ENCODE peak calls at places on chromosomes 6 and 20, in six cellular contexts. One of them, this sample, is unnamed.
A peak's percentile ranks its signal among the peaks of the same experiment; 100 is the strongest.

GRCh38 chr20:38001173-38001875 is 31.9 kb downstream of the TTI1 start:
- DNase-seq in naive thymus-derived CD4-positive, alpha-beta T cell: no peak
- DNase-seq in psoas muscle: no peak
- DNase-seq in fibroblast of lung: peak; percentile 84
- DNase-seq in AG04450: peak; percentile 37
- DNase-seq in lung: no peak
- DNase-seq in this sample: no peak

GRCh38 chr20:59813948-59814834 is 119.2 kb downstream of the SYCP2 start:
- DNase-seq in AG04450: no peak
- DNase-seq in psoas muscle: no peak
- DNase-seq in naive thymus-derived CD4-positive, alpha-beta T cell: no peak
- DNase-seq in fibroblast of lung: no peak
- DNase-seq in lung: peak; percentile 24
- DNase-seq in this sample: no peak

GRCh38 chr6:121917263-121917829 is 481.9 kb downstream of the GJA1 start:
- DNase-seq in psoas muscle: no peak
- DNase-seq in naive thymus-derived CD4-positive, alpha-beta T cell: no peak
- DNase-seq in AG04450: no peak
- DNase-seq in fibroblast of lung: no peak
- DNase-seq in lung: no peak
- DNase-seq in this sample: no peak

GRCh38 chr6:68468244-68468884 is 166.7 kb upstream of the ADGRB3 start:
- DNase-seq in fibroblast of lung: no peak
- DNase-seq in psoas muscle: no peak
- DNase-seq in lung: no peak
- DNase-seq in AG04450: no peak
- DNase-seq in naive thymus-derived CD4-positive, alpha-beta T cell: no peak
- DNase-seq in this sample: no peak

GRCh38 chr20:16005612-16006493 is 567.4 kb downstream of the KIF16B start:
- DNase-seq in AG04450: no peak
- DNase-seq in psoas muscle: no peak
- DNase-seq in lung: no peak
- DNase-seq in fibroblast of lung: no peak
- DNase-seq in naive thymus-derived CD4-positive, alpha-beta T cell: no peak
- DNase-seq in this sample: peak; percentile 42

GRCh38 chr6:55210952-55211351 is 36.6 kb downstream of the HCRTR2 start:
- DNase-seq in naive thymus-derived CD4-positive, alpha-beta T cell: no peak
- DNase-seq in fibroblast of lung: no peak
- DNase-seq in psoas muscle: no peak
- DNase-seq in lung: no peak
- DNase-seq in AG04450: no peak
- DNase-seq in this sample: no peak

GRCh38 chr20:17518339-17519052 is 12.7 kb downstream of the BFSP1 start:
- DNase-seq in lung: no peak
- DNase-seq in AG04450: no peak
- DNase-seq in fibroblast of lung: no peak
- DNase-seq in psoas muscle: peak; percentile 50
- DNase-seq in naive thymus-derived CD4-positive, alpha-beta T cell: no peak
- DNase-seq in this sample: no peak

GRCh38 chr6:18242062-18242851 is 22.1 kb downstream of the DEK start:
- DNase-seq in AG04450: peak; percentile 56
- DNase-seq in naive thymus-derived CD4-positive, alpha-beta T cell: no peak
- DNase-seq in psoas muscle: no peak
- DNase-seq in fibroblast of lung: peak; percentile 80
- DNase-seq in lung: no peak
- DNase-seq in this sample: no peak

GRCh38 chr6:102841055-102841454 is 1447.5 kb downstream of the GRIK2 start:
- DNase-seq in fibroblast of lung: no peak
- DNase-seq in naive thymus-derived CD4-positive, alpha-beta T cell: no peak
- DNase-seq in lung: no peak
- DNase-seq in AG04450: no peak
- DNase-seq in psoas muscle: no peak
- DNase-seq in this sample: no peak

GRCh38 chr6:1686117-1687098 is 76.7 kb downstream of the FOXC1 start:
- DNase-seq in AG04450: peak; percentile 77
- DNase-seq in psoas muscle: peak; percentile 23
- DNase-seq in lung: peak; percentile 44
- DNase-seq in fibroblast of lung: peak; percentile 99
- DNase-seq in naive thymus-derived CD4-positive, alpha-beta T cell: no peak
- DNase-seq in this sample: peak; percentile 77

GRCh38 chr6:151292974-151293373 is 53.2 kb downstream of the AKAP12 start:
- DNase-seq in naive thymus-derived CD4-positive, alpha-beta T cell: no peak
- DNase-seq in psoas muscle: no peak
- DNase-seq in lung: no peak
- DNase-seq in fibroblast of lung: peak; percentile 61
- DNase-seq in AG04450: peak; percentile 52
- DNase-seq in this sample: no peak

GRCh38 chr20:57484772-57485171 is 40.2 kb downstream of the CTCFL start:
- DNase-seq in psoas muscle: no peak
- DNase-seq in fibroblast of lung: no peak
- DNase-seq in naive thymus-derived CD4-positive, alpha-beta T cell: no peak
- DNase-seq in AG04450: no peak
- DNase-seq in lung: no peak
- DNase-seq in this sample: no peak

GRCh38 chr6:150813319-150813992 is 52.0 kb upstream of the MTHFD1L start:
- DNase-seq in AG04450: no peak
- DNase-seq in psoas muscle: no peak
- DNase-seq in lung: no peak
- DNase-seq in fibroblast of lung: peak; percentile 74
- DNase-seq in naive thymus-derived CD4-positive, alpha-beta T cell: no peak
- DNase-seq in this sample: no peak

GRCh38 chr20:17735206-17735804 is 35.5 kb downstream of the BANF2 start:
- DNase-seq in AG04450: peak; percentile 15
- DNase-seq in fibroblast of lung: peak; percentile 90
- DNase-seq in lung: no peak
- DNase-seq in psoas muscle: no peak
- DNase-seq in naive thymus-derived CD4-positive, alpha-beta T cell: no peak
- DNase-seq in this sample: no peak

GRCh38 chr20:6333110-6333509 is 210.3 kb upstream of the FERMT1 start:
- DNase-seq in psoas muscle: no peak
- DNase-seq in fibroblast of lung: no peak
- DNase-seq in lung: no peak
- DNase-seq in naive thymus-derived CD4-positive, alpha-beta T cell: no peak
- DNase-seq in AG04450: no peak
- DNase-seq in this sample: no peak

GRCh38 chr6:122322824-122323223 is 76.6 kb upstream of the HSF2 start:
- DNase-seq in fibroblast of lung: peak; percentile 9
- DNase-seq in AG04450: no peak
- DNase-seq in naive thymus-derived CD4-positive, alpha-beta T cell: no peak
- DNase-seq in lung: no peak
- DNase-seq in psoas muscle: no peak
- DNase-seq in this sample: no peak

GRCh38 chr6:1832844-1833787 is 223.4 kb downstream of the FOXC1 start:
- DNase-seq in AG04450: no peak
- DNase-seq in naive thymus-derived CD4-positive, alpha-beta T cell: no peak
- DNase-seq in fibroblast of lung: peak; percentile 60
- DNase-seq in psoas muscle: peak; percentile 50
- DNase-seq in lung: peak; percentile 31
- DNase-seq in this sample: peak; percentile 70

GRCh38 chr6:42403831-42404230 is 47.9 kb downstream of the TRERF1 start:
- DNase-seq in psoas muscle: no peak
- DNase-seq in naive thymus-derived CD4-positive, alpha-beta T cell: no peak
- DNase-seq in AG04450: no peak
- DNase-seq in fibroblast of lung: peak; percentile 5
- DNase-seq in lung: no peak
- DNase-seq in this sample: no peak

GRCh38 chr6:79796197-79796596 is 151.2 kb downstream of the ELOVL4 start:
- DNase-seq in naive thymus-derived CD4-positive, alpha-beta T cell: no peak
- DNase-seq in psoas muscle: no peak
- DNase-seq in AG04450: no peak
- DNase-seq in fibroblast of lung: no peak
- DNase-seq in lung: no peak
- DNase-seq in this sample: no peak

GRCh38 chr20:48823960-48824497 is 3.8 kb downstream of the PREX1 start:
- DNase-seq in naive thymus-derived CD4-positive, alpha-beta T cell: peak; percentile 65
- DNase-seq in AG04450: no peak
- DNase-seq in lung: no peak
- DNase-seq in psoas muscle: no peak
- DNase-seq in fibroblast of lung: peak; percentile 83
- DNase-seq in this sample: no peak
- H3K4me3 ChIP-seq in naive thymus-derived CD4-positive, alpha-beta T cell: peak overlapping the region; percentile 60
- H3K4me3 ChIP-seq in AG04450: no peak overlapping the region
- H3K4me3 ChIP-seq in lung: no peak overlapping the region
- H3K4me3 ChIP-seq in psoas muscle: no peak overlapping the region
- H3K4me3 ChIP-seq in fibroblast of lung: no peak overlapping the region
- H3K4me3 ChIP-seq in this sample: no peak overlapping the region

GRCh38 chr6:33508935-33509926 is 54.9 kb downstream of the ZBTB9 start:
- DNase-seq in lung: no peak
- DNase-seq in psoas muscle: no peak
- DNase-seq in fibroblast of lung: no peak
- DNase-seq in naive thymus-derived CD4-positive, alpha-beta T cell: no peak
- DNase-seq in AG04450: no peak
- DNase-seq in this sample: no peak
- H3K4me3 ChIP-seq in lung: no peak overlapping the region
- H3K4me3 ChIP-seq in psoas muscle: peak overlapping the region; percentile 19
- H3K4me3 ChIP-seq in fibroblast of lung: peak overlapping the region; percentile 14
- H3K4me3 ChIP-seq in naive thymus-derived CD4-positive, alpha-beta T cell: no peak overlapping the region
- H3K4me3 ChIP-seq in AG04450: no peak overlapping the region
- H3K4me3 ChIP-seq in this sample: no peak overlapping the region

DNA sequence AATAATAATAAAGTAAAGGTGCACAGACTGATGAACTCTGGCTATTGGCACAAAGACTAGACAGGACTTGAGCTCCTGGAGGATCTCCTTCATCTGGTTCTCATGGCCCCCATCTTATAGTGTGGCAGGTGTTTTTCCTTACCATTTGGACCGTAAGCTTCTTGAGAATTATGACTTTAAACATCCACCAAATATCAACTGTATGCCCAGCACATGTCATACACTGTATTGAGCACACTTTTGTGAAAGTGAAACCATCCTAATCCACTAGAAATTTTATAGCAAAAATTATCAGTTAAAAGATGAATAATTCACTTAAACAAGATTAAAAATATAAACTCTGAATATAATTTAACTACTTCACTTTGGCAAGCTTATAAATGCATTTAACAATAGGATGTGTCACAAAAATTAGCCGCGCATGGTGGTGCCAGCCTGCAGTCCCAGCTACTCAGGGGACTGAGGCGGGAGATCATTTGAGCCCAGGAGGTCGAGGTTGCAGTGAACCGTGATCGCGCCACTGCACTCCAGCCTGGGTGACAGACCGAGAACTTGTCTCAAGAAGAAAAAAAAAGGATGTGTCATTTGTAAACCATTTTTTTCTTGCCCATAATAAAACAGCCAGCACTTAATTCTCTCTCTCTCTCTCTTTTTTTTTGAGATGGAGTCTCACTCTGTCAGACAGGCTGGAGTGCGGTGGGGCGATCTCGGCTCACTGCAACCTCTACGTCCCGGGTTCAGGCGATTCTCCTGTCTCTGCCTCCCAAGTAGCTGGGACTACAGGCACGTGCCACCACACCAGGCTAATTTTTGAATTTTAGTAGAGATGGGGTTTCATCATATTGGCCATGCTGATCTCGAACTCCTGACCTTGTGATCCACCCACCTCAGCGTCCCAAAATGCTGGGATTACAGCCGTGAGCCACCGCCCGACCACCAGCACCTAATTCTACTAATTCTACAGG is 9.1 kb downstream of the HIVEP2 start:
- DNase-seq in AG04450: no peak
- DNase-seq in psoas muscle: no peak
- DNase-seq in fibroblast of lung: no peak
- DNase-seq in lung: no peak
- DNase-seq in naive thymus-derived CD4-positive, alpha-beta T cell: no peak
- DNase-seq in this sample: no peak
- H3K4me3 ChIP-seq in AG04450: no peak overlapping the region
- H3K4me3 ChIP-seq in psoas muscle: no peak overlapping the region
- H3K4me3 ChIP-seq in fibroblast of lung: no peak overlapping the region
- H3K4me3 ChIP-seq in lung: no peak overlapping the region
- H3K4me3 ChIP-seq in naive thymus-derived CD4-positive, alpha-beta T cell: peak overlapping the region; percentile 21
- H3K4me3 ChIP-seq in this sample: no peak overlapping the region

DNA sequence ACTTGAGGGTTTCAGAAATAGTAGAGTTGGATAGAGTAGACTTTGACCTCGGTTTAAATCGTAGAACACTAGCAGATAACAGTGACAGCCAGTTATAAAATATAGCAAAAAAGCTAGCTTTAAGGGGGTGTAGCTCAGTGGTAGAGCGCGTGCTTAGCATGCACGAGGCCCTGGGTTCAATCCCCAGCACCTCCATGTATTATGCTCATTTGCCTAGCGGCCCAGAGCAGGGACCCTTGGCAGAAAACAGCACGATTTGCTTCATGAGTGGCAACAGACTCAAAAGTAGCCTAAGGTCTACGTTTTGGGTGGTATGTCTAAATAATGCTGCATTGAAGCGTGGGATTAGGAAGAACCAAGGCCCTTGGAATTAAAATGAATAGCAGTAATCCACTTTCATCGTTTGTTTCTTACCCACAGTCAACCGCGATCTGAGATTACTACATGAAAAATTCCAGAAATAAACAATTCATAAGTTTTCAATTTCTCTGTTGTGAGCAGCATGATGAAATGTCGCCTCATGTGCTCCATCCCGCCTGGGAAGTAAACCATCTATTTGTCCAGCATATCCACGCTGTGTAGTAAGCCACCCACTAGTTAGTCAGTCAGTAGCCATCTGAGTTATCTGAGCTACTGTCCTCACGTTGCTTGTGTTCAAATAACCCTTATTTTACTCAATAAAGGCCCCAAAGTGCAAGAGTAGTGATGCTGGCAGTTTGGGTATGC is 184.9 kb downstream of the GPX5 start:
- DNase-seq in AG04450: no peak
- DNase-seq in psoas muscle: no peak
- DNase-seq in lung: no peak
- DNase-seq in naive thymus-derived CD4-positive, alpha-beta T cell: no peak
- DNase-seq in fibroblast of lung: peak; percentile 67
- DNase-seq in this sample: peak; percentile 44
- H3K4me3 ChIP-seq in AG04450: no peak overlapping the region
- H3K4me3 ChIP-seq in psoas muscle: no peak overlapping the region
- H3K4me3 ChIP-seq in lung: no peak overlapping the region
- H3K4me3 ChIP-seq in naive thymus-derived CD4-positive, alpha-beta T cell: no peak overlapping the region
- H3K4me3 ChIP-seq in fibroblast of lung: no peak overlapping the region
- H3K4me3 ChIP-seq in this sample: no peak overlapping the region

GRCh38 chr20:32366380-32366779 is 8.2 kb downstream of the ASXL1 start:
- DNase-seq in lung: no peak
- DNase-seq in psoas muscle: no peak
- DNase-seq in fibroblast of lung: no peak
- DNase-seq in naive thymus-derived CD4-positive, alpha-beta T cell: no peak
- DNase-seq in AG04450: no peak
- DNase-seq in this sample: no peak

GRCh38 chr20:32364554-32365208 is 6.5 kb downstream of the ASXL1 start:
- DNase-seq in naive thymus-derived CD4-positive, alpha-beta T cell: no peak
- DNase-seq in fibroblast of lung: no peak
- DNase-seq in lung: no peak
- DNase-seq in AG04450: no peak
- DNase-seq in psoas muscle: no peak
- DNase-seq in this sample: no peak

GRCh38 chr20:32363492-32363891 is 5.4 kb downstream of the ASXL1 start:
- DNase-seq in lung: no peak
- DNase-seq in psoas muscle: no peak
- DNase-seq in AG04450: no peak
- DNase-seq in fibroblast of lung: no peak
- DNase-seq in naive thymus-derived CD4-positive, alpha-beta T cell: no peak
- DNase-seq in this sample: no peak

GRCh38 chr20:32362924-32363364 is 4.8 kb downstream of the ASXL1 start:
- DNase-seq in AG04450: no peak
- DNase-seq in psoas muscle: no peak
- DNase-seq in naive thymus-derived CD4-positive, alpha-beta T cell: no peak
- DNase-seq in fibroblast of lung: no peak
- DNase-seq in lung: no peak
- DNase-seq in this sample: no peak

GRCh38 chr20:32365560-32365959 is 7.4 kb downstream of the ASXL1 start:
- DNase-seq in psoas muscle: no peak
- DNase-seq in fibroblast of lung: no peak
- DNase-seq in lung: no peak
- DNase-seq in AG04450: no peak
- DNase-seq in naive thymus-derived CD4-positive, alpha-beta T cell: no peak
- DNase-seq in this sample: no peak
- H3K4me3 ChIP-seq in psoas muscle: no peak overlapping the region
- H3K4me3 ChIP-seq in fibroblast of lung: no peak overlapping the region
- H3K4me3 ChIP-seq in lung: no peak overlapping the region
- H3K4me3 ChIP-seq in AG04450: no peak overlapping the region
- H3K4me3 ChIP-seq in naive thymus-derived CD4-positive, alpha-beta T cell: no peak overlapping the region
- H3K4me3 ChIP-seq in this sample: no peak overlapping the region

This sample was measured in HAP-1.